ENCODE peak calls at places on chromosome 9, in five cellular contexts. One of them, this sample, is unnamed.

GRCh38 chr9:136685792-136686533 is 1.3 kb downstream of the AGPAT2 start:
- DNase-seq in HAP-1: peak; percentile 33
- DNase-seq in D341Med: no peak
- DNase-seq in endothelial cell: peak; percentile 39
- DNase-seq in cerebellar cortex: no peak
- DNase-seq in this sample: no peak

GRCh38 chr9:136859821-136860269 is 6.3 kb downstream of the EDF1 start:
- DNase-seq in cerebellar cortex: no peak
- DNase-seq in endothelial cell: no peak
- DNase-seq in D341Med: no peak
- DNase-seq in HAP-1: no peak
- DNase-seq in this sample: no peak

GRCh38 chr9:133255371-133255940 is 19.5 kb downstream of the ABO start:
- DNase-seq in HAP-1: no peak
- DNase-seq in endothelial cell: no peak
- DNase-seq in D341Med: peak; percentile 11
- DNase-seq in cerebellar cortex: no peak
- DNase-seq in this sample: no peak

GRCh38 chr9:134128727-134129679 is 6.9 kb upstream of the WDR5 start:
- DNase-seq in HAP-1: peak; percentile 41
- DNase-seq in D341Med: peak; percentile 28
- DNase-seq in cerebellar cortex: no peak
- DNase-seq in endothelial cell: no peak
- DNase-seq in this sample: no peak

GRCh38 chr9:64773491-64773931 is 511.5 kb downstream of the FOXD4L5 start:
- DNase-seq in D341Med: no peak
- DNase-seq in cerebellar cortex: no peak
- DNase-seq in HAP-1: peak; percentile 9
- DNase-seq in endothelial cell: no peak
- DNase-seq in this sample: no peak

GRCh38 chr9:72315510-72316287 is 49.3 kb downstream of the ZFAND5 start:
- DNase-seq in endothelial cell: no peak
- DNase-seq in HAP-1: peak; percentile 48
- DNase-seq in D341Med: peak; percentile 76
- DNase-seq in cerebellar cortex: peak; percentile 45
- DNase-seq in this sample: peak; percentile 67

GRCh38 chr9:21684831-21685362 is 117.5 kb upstream of the MTAP start:
- DNase-seq in HAP-1: no peak
- DNase-seq in D341Med: no peak
- DNase-seq in cerebellar cortex: no peak
- DNase-seq in endothelial cell: no peak
- DNase-seq in this sample: no peak

GRCh38 chr9:4840018-4840417 is 47.3 kb downstream of the RCL1 start:
- DNase-seq in endothelial cell: no peak
- DNase-seq in D341Med: no peak
- DNase-seq in cerebellar cortex: no peak
- DNase-seq in HAP-1: no peak
- DNase-seq in this sample: no peak

GRCh38 chr9:95126739-95127138 is 190.8 kb downstream of the FANCC start:
- DNase-seq in endothelial cell: no peak
- DNase-seq in HAP-1: no peak
- DNase-seq in D341Med: no peak
- DNase-seq in cerebellar cortex: no peak
- DNase-seq in this sample: no peak

GRCh38 chr9:21317956-21318923 is 13.1 kb upstream of the IFNA5 start:
- DNase-seq in D341Med: peak; percentile 49
- DNase-seq in endothelial cell: peak; percentile 38
- DNase-seq in cerebellar cortex: peak; percentile 71
- DNase-seq in HAP-1: peak; percentile 48
- DNase-seq in this sample: peak; percentile 3

GRCh38 chr9:98218562-98219363 is 26.3 kb upstream of the CORO2A start:
- DNase-seq in cerebellar cortex: no peak
- DNase-seq in D341Med: no peak
- DNase-seq in endothelial cell: no peak
- DNase-seq in HAP-1: no peak
- DNase-seq in this sample: no peak

GRCh38 chr9:38375572-38375963 is 16.9 kb upstream of the ALDH1B1 start:
- DNase-seq in cerebellar cortex: no peak
- DNase-seq in HAP-1: no peak
- DNase-seq in D341Med: no peak
- DNase-seq in endothelial cell: no peak
- DNase-seq in this sample: no peak

GRCh38 chr9:31590091-31590490 is 794.4 kb upstream of the ACO1 start:
- DNase-seq in D341Med: no peak
- DNase-seq in cerebellar cortex: no peak
- DNase-seq in HAP-1: no peak
- DNase-seq in endothelial cell: no peak
- DNase-seq in this sample: no peak

GRCh38 chr9:86187121-86187520 is 72.3 kb downstream of the C9orf153 start:
- DNase-seq in cerebellar cortex: no peak
- DNase-seq in endothelial cell: no peak
- DNase-seq in HAP-1: no peak
- DNase-seq in D341Med: no peak
- DNase-seq in this sample: no peak

GRCh38 chr9:131270171-131271015 is 5.9 kb downstream of the FAM78A start:
- DNase-seq in D341Med: no peak
- DNase-seq in cerebellar cortex: no peak
- DNase-seq in HAP-1: peak; percentile 46
- DNase-seq in endothelial cell: peak; percentile 60
- DNase-seq in this sample: no peak

This sample was measured in NCI-H2171.